ENCODE peak calls at places on chromosomes 3 and 15, in five cellular contexts. S, D, E, H and P are unnamed samples.

GRCh38 chr15:49888727-49889126 is 230.3 kb downstream of the ATP8B4 start:
- DNase-seq in E (no peak), H (no peak), S (no peak), D (no peak), P (no peak)

GRCh38 chr3:177777699-177778098 is 580.4 kb upstream of the TBL1XR1 start:
- DNase-seq in D (peak; percentile 49), E (peak; percentile 44), H (peak; percentile 80), S (peak; percentile 84), P (peak; percentile 41)

GRCh38 chr3:128338536-128339400 is 127.9 kb downstream of the DNAJB8 start:
- DNase-seq in E (no peak), S (no peak), H (no peak), D (no peak), P (no peak)

GRCh38 chr3:132721479-132722164 is 587 bp downstream of the NPHP3 start:
- DNase-seq in E (no peak), D (peak; percentile 78), S (peak; percentile 80), H (peak; percentile 76), P (peak; percentile 76)

GRCh38 chr15:66222273-66223198 is 31.0 kb downstream of the MEGF11 start:
- DNase-seq in D (no peak), H (no peak), E (no peak), S (no peak), P (no peak)

GRCh38 chr3:155619118-155619915 is 125.6 kb downstream of the PLCH1 start:
- DNase-seq in H (no peak), S (no peak), D (no peak), E (no peak), P (no peak)

GRCh38 chr15:81981888-81982287 is 63.9 kb downstream of the MEX3B start:
- DNase-seq in E (no peak), D (no peak), S (peak; percentile 5), H (no peak), P (no peak)

GRCh38 chr3:125644036-125645025 is 49.0 kb upstream of the OSBPL11 start:
- DNase-seq in E (no peak), S (peak; percentile 36), H (peak; percentile 13), D (no peak), P (no peak)

GRCh38 chr3:113698891-113699465 is 2.5 kb upstream of the USF3 start:
- DNase-seq in E (peak; percentile 15), S (peak; percentile 33), H (peak; percentile 41), D (no peak), P (peak; percentile 7)

GRCh38 chr3:38473229-38473628 is 19.5 kb downstream of the ACVR2B start:
- DNase-seq in S (peak; percentile 22), D (no peak), H (no peak), E (no peak), P (no peak)

GRCh38 chr3:52153389-52154096 is 680 bp downstream of the POC1A start:
- DNase-seq in S (peak; percentile 18), H (peak; percentile 9), D (no peak), E (no peak), P (no peak)

GRCh38 chr3:153974614-153975013 is 146.6 kb upstream of the ARHGEF26 start:
- DNase-seq in H (no peak), D (no peak), S (no peak), E (no peak), P (no peak)

GRCh38 chr3:44511238-44511567 is 33.7 kb upstream of the ZNF445 start:
- DNase-seq in E (no peak), S (peak; percentile 11), D (no peak), H (no peak), P (no peak)

GRCh38 chr15:29554531-29554930 is 267.7 kb downstream of the TJP1 start:
- DNase-seq in E (no peak), D (no peak), S (peak; percentile 40), H (no peak), P (no peak)

GRCh38 chr3:71688121-71688520 is 37.1 kb downstream of the EIF4E3 start:
- DNase-seq in D (no peak), H (no peak), E (no peak), S (peak; percentile 33), P (no peak)

GRCh38 chr15:59543721-59544547 is 67.6 kb upstream of the GCNT3 start:
- DNase-seq in D (no peak), H (no peak), S (no peak), E (peak; percentile 32), P (no peak)

GRCh38 chr3:74642876-74643275 is 28.4 kb upstream of the CNTN3 start:
- DNase-seq in H (no peak), D (no peak), S (no peak), E (no peak), P (no peak)

GRCh38 chr15:24786347-24786746 is 110.8 kb downstream of the NPAP1 start:
- DNase-seq in E (no peak), S (no peak), H (no peak), D (no peak), P (no peak)

GRCh38 chr15:69665641-69666091 is 213.0 kb downstream of the RPLP1 start:
- DNase-seq in H (no peak), D (peak; percentile 45), S (peak; percentile 35), E (no peak), P (no peak)

GRCh38 chr15:66901336-66902100 is 163.9 kb upstream of the SMAD3 start:
- DNase-seq in H (no peak), D (no peak), S (peak; percentile 54), E (no peak), P (no peak)

GRCh38 chr15:45121706-45122417 is 7.7 kb downstream of the DUOXA2 start:
- DNase-seq in H (no peak), S (peak; percentile 76), D (no peak), E (no peak), P (no peak)

GRCh38 chr15:67066041-67067021 is 929 bp downstream of the SMAD3 start:
- DNase-seq in E (peak; percentile 54), H (peak; percentile 46), D (peak; percentile 36), S (no peak), P (peak; percentile 31)

GRCh38 chr3:119311191-119311925 is 17.2 kb downstream of the ARHGAP31 start:
- DNase-seq in E (no peak), S (peak; percentile 79), D (no peak), H (no peak), P (no peak)

GRCh38 chr3:71579934-71580318 is 3.6 kb downstream of the FOXP1 start:
- DNase-seq in E (no peak), S (peak; percentile 62), H (peak; percentile 50), D (no peak), P (no peak)